ENCODE peak calls at places on chromosome 7, in five cellular contexts. S, B, M, P and Q are unnamed samples.

GRCh38 chr7:90345548-90346319 is 782 bp upstream of the GTPBP10 start:
- DNase-seq in M (peak; percentile 12), S (no peak), B (peak; percentile 24), P (no peak), Q (peak; percentile 5)

GRCh38 chr7:4279210-4279609 is 402.9 kb upstream of the FOXK1 start:
- DNase-seq in B (no peak), M (no peak), S (no peak), P (no peak), Q (no peak)

GRCh38 chr7:105764506-105764905 is 111.9 kb downstream of the ATXN7L1 start:
- DNase-seq in S (no peak), B (no peak), P (no peak), M (no peak), Q (no peak)

GRCh38 chr7:98119257-98119918 is 12.7 kb downstream of the LMTK2 start:
- DNase-seq in M (peak; percentile 21), P (no peak), S (no peak), B (no peak), Q (peak; percentile 55)

GRCh38 chr7:146053492-146053891 is 63.1 kb upstream of the CNTNAP2 start:
- DNase-seq in B (no peak), P (no peak), M (no peak), S (no peak), Q (no peak)

GRCh38 chr7:129958643-129959479 is 6.1 kb upstream of the UBE2H start:
- DNase-seq in S (no peak), M (no peak), B (peak; percentile 74), P (no peak), Q (no peak)

GRCh38 chr7:141328290-141328689 is 222.9 kb upstream of the AGK start:
- DNase-seq in S (no peak), P (no peak), M (no peak), B (no peak), Q (no peak)

GRCh38 chr7:31873816-31874597 is 187.0 kb downstream of the PPP1R17 start:
- DNase-seq in S (peak; percentile 12), P (no peak), M (no peak), B (no peak), Q (no peak)

GRCh38 chr7:24213311-24213710 is 70.7 kb upstream of the NPY start:
- DNase-seq in M (no peak), P (no peak), B (no peak), S (no peak), Q (no peak)

GRCh38 chr7:2758673-2759603 is 70.9 kb downstream of the AMZ1 start:
- DNase-seq in P (no peak), M (no peak), S (no peak), B (no peak), Q (no peak)

GRCh38 chr7:153638821-153639435 is 413.3 kb upstream of the DPP6 start:
- DNase-seq in M (no peak), S (no peak), P (no peak), B (no peak), Q (no peak)

GRCh38 chr7:100132697-100133137 is 6.0 kb downstream of the MBLAC1 start:
- DNase-seq in M (peak; percentile 45), S (no peak), P (peak; percentile 9), B (peak; percentile 76), Q (peak; percentile 38)

GRCh38 chr7:32941996-32942782 is 15.1 kb upstream of the FKBP9 start:
- DNase-seq in S (peak; percentile 36), B (peak; percentile 69), M (peak; percentile 32), P (peak; percentile 38), Q (no peak)

GRCh38 chr7:158774916-158775315 is 54.4 kb downstream of the ESYT2 start:
- DNase-seq in M (no peak), S (no peak), B (no peak), P (no peak), Q (no peak)

GRCh38 chr7:5824297-5824610 is 42.8 kb upstream of the RNF216 start:
- DNase-seq in B (no peak), M (no peak), P (peak; percentile 18), S (no peak), Q (no peak)

GRCh38 chr7:16721541-16721940 is 32.0 kb upstream of the TSPAN13 start:
- DNase-seq in P (peak; percentile 2), B (no peak), M (no peak), S (no peak), Q (no peak)

GRCh38 chr7:79604841-79605240 is 151.4 kb upstream of the MAGI2 start:
- DNase-seq in P (no peak), S (no peak), M (no peak), B (no peak), Q (no peak)

GRCh38 chr7:153021542-153021941 is 262.0 kb downstream of the ACTR3B start:
- DNase-seq in B (no peak), M (no peak), S (no peak), P (no peak), Q (no peak)

GRCh38 chr7:100516135-100516812 is 22.7 kb upstream of the AGFG2 start:
- DNase-seq in P (no peak), S (peak; percentile 35), B (peak; percentile 31), M (peak; percentile 92), Q (peak; percentile 98)

GRCh38 chr7:55552320-55553086 is 19.8 kb downstream of the VOPP1 start:
- DNase-seq in B (peak; percentile 70), P (peak; percentile 41), S (no peak), M (peak; percentile 43), Q (peak; percentile 82)

GRCh38 chr7:81624650-81625310 is 145.1 kb downstream of the HGF start:
- DNase-seq in M (peak; percentile 66), S (no peak), P (no peak), B (no peak), Q (no peak)